ENCODE peak calls at places on chromosome 9, in six cellular contexts. One of them, this sample, is unnamed.
A peak's percentile ranks its signal among the peaks of the same experiment; 100 is the strongest.

GRCh38 chr9:117413346-117414219 is 1.3 kb downstream of the ASTN2 start:
- DNase-seq in IMR-90: no peak
- DNase-seq in heart left ventricle: no peak
- DNase-seq in ovary: no peak
- DNase-seq in cardiac muscle cell: peak; percentile 66
- DNase-seq in foreskin fibroblast: no peak
- DNase-seq in this sample: no peak

GRCh38 chr9:116377179-116377790 is 223.7 kb downstream of the PAPPA start:
- DNase-seq in IMR-90: peak; percentile 75
- DNase-seq in heart left ventricle: no peak
- DNase-seq in ovary: no peak
- DNase-seq in cardiac muscle cell: no peak
- DNase-seq in foreskin fibroblast: peak; percentile 75
- DNase-seq in this sample: peak; percentile 89

GRCh38 chr9:557601-558201 is 283.8 kb upstream of the DMRT1 start:
- DNase-seq in IMR-90: no peak
- DNase-seq in heart left ventricle: no peak
- DNase-seq in ovary: no peak
- DNase-seq in cardiac muscle cell: no peak
- DNase-seq in foreskin fibroblast: no peak
- DNase-seq in this sample: no peak

GRCh38 chr9:111298831-111299603 is 31.0 kb downstream of the OR2K2 start:
- DNase-seq in IMR-90: peak; percentile 81
- DNase-seq in heart left ventricle: peak; percentile 20
- DNase-seq in ovary: no peak
- DNase-seq in cardiac muscle cell: peak; percentile 40
- DNase-seq in foreskin fibroblast: peak; percentile 59
- DNase-seq in this sample: peak; percentile 83

GRCh38 chr9:110520120-110520701 is 59.3 kb downstream of the SVEP1 start:
- DNase-seq in IMR-90: peak; percentile 57
- DNase-seq in heart left ventricle: no peak
- DNase-seq in ovary: no peak
- DNase-seq in cardiac muscle cell: no peak
- DNase-seq in foreskin fibroblast: peak; percentile 65
- DNase-seq in this sample: peak; percentile 95

GRCh38 chr9:137772281-137772873 is 105.2 kb upstream of the CACNA1B start:
- DNase-seq in IMR-90: no peak
- DNase-seq in heart left ventricle: no peak
- DNase-seq in ovary: no peak
- DNase-seq in cardiac muscle cell: peak; percentile 11
- DNase-seq in foreskin fibroblast: no peak
- DNase-seq in this sample: no peak

GRCh38 chr9:137195525-137196220 is 4.9 kb downstream of the TPRN start:
- DNase-seq in IMR-90: no peak
- DNase-seq in heart left ventricle: no peak
- DNase-seq in ovary: no peak
- DNase-seq in cardiac muscle cell: no peak
- DNase-seq in foreskin fibroblast: no peak
- DNase-seq in this sample: no peak

GRCh38 chr9:95070549-95071021 is 246.9 kb downstream of the FANCC start:
- DNase-seq in IMR-90: no peak
- DNase-seq in heart left ventricle: no peak
- DNase-seq in ovary: no peak
- DNase-seq in cardiac muscle cell: no peak
- DNase-seq in foreskin fibroblast: no peak
- DNase-seq in this sample: no peak

GRCh38 chr9:133477461-133477860 is 1.4 kb downstream of the SLC2A6 start:
- DNase-seq in IMR-90: no peak
- DNase-seq in heart left ventricle: no peak
- DNase-seq in ovary: no peak
- DNase-seq in cardiac muscle cell: no peak
- DNase-seq in foreskin fibroblast: no peak
- DNase-seq in this sample: no peak
- H3K4me3 ChIP-seq in IMR-90: no peak overlapping the region
- H3K4me3 ChIP-seq in heart left ventricle: no peak overlapping the region
- H3K4me3 ChIP-seq in ovary: no peak overlapping the region
- H3K4me3 ChIP-seq in cardiac muscle cell: no peak overlapping the region
- H3K4me3 ChIP-seq in foreskin fibroblast: no peak overlapping the region
- H3K4me3 ChIP-seq in this sample: no peak overlapping the region

GRCh38 chr9:92948632-92949031 is 1.3 kb downstream of the FGD3 start:
- DNase-seq in IMR-90: no peak
- DNase-seq in heart left ventricle: no peak
- DNase-seq in ovary: no peak
- DNase-seq in cardiac muscle cell: no peak
- DNase-seq in foreskin fibroblast: no peak
- DNase-seq in this sample: no peak
- TF ChIP-seq CTCF in IMR-90: no peak
- TF ChIP-seq CTCF in heart left ventricle: no peak
- TF ChIP-seq CTCF in ovary: no peak
- TF ChIP-seq CTCF in cardiac muscle cell: no peak
- TF ChIP-seq CTCF in foreskin fibroblast: no peak
- TF ChIP-seq CTCF in this sample: no peak

DNA sequence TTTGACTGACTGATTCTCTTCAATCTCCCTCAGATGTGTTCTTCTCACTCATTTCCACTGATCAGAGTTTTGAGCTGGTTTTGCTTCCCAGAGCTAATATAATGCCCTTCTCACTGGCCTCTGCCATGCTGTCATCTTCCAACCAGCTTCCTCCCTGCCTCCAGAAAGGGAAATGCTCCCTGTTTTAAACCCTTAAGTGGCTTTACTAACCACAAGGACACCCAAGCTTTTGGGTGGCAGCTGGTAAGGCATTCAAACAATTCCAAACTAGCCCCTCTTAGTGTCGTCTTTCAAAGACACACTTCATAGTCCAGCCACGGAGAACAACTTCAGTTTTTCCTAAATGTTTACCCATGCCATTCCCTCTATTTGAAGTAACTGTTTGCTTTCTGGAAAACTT is 172.5 kb downstream of the CRB2 start:
- DNase-seq in IMR-90: no peak
- DNase-seq in heart left ventricle: no peak
- DNase-seq in ovary: no peak
- DNase-seq in cardiac muscle cell: no peak
- DNase-seq in foreskin fibroblast: no peak
- DNase-seq in this sample: no peak
- H3K4me3 ChIP-seq in IMR-90: no peak overlapping the region
- H3K4me3 ChIP-seq in heart left ventricle: no peak overlapping the region
- H3K4me3 ChIP-seq in ovary: no peak overlapping the region
- H3K4me3 ChIP-seq in cardiac muscle cell: no peak overlapping the region
- H3K4me3 ChIP-seq in foreskin fibroblast: no peak overlapping the region
- H3K4me3 ChIP-seq in this sample: no peak overlapping the region

GRCh38 chr9:126318858-126319257 is 7.8 kb upstream of the MVB12B start:
- DNase-seq in IMR-90: no peak
- DNase-seq in heart left ventricle: no peak
- DNase-seq in ovary: no peak
- DNase-seq in cardiac muscle cell: no peak
- DNase-seq in foreskin fibroblast: no peak
- DNase-seq in this sample: no peak

GRCh38 chr9:126320158-126320922 is 6.3 kb upstream of the MVB12B start:
- DNase-seq in IMR-90: no peak
- DNase-seq in heart left ventricle: no peak
- DNase-seq in ovary: no peak
- DNase-seq in cardiac muscle cell: no peak
- DNase-seq in foreskin fibroblast: no peak
- DNase-seq in this sample: no peak

GRCh38 chr9:126316085-126316655 is 10.5 kb upstream of the MVB12B start:
- DNase-seq in IMR-90: no peak
- DNase-seq in heart left ventricle: no peak
- DNase-seq in ovary: no peak
- DNase-seq in cardiac muscle cell: no peak
- DNase-seq in foreskin fibroblast: no peak
- DNase-seq in this sample: no peak

GRCh38 chr9:126319651-126320050 is 7.0 kb upstream of the MVB12B start:
- DNase-seq in IMR-90: no peak
- DNase-seq in heart left ventricle: no peak
- DNase-seq in ovary: no peak
- DNase-seq in cardiac muscle cell: no peak
- DNase-seq in foreskin fibroblast: no peak
- DNase-seq in this sample: no peak

GRCh38 chr9:126317513-126317912 is 9.1 kb upstream of the MVB12B start:
- DNase-seq in IMR-90: peak; percentile 25
- DNase-seq in heart left ventricle: no peak
- DNase-seq in ovary: no peak
- DNase-seq in cardiac muscle cell: no peak
- DNase-seq in foreskin fibroblast: no peak
- DNase-seq in this sample: peak; percentile 16
- TF ChIP-seq CTCF in IMR-90: peak; percentile 40
- TF ChIP-seq CTCF in heart left ventricle: peak; percentile 38
- TF ChIP-seq CTCF in ovary: no peak
- TF ChIP-seq CTCF in cardiac muscle cell: peak; percentile 5
- TF ChIP-seq CTCF in foreskin fibroblast: peak; percentile 30
- TF ChIP-seq CTCF in this sample: no peak

GRCh38 chr9:127185931-127186781 is 63.7 kb upstream of the ANGPTL2 start:
- DNase-seq in IMR-90: peak; percentile 84
- DNase-seq in heart left ventricle: peak; percentile 90
- DNase-seq in ovary: peak; percentile 91
- DNase-seq in cardiac muscle cell: no peak
- DNase-seq in foreskin fibroblast: peak; percentile 94
- DNase-seq in this sample: peak; percentile 90

GRCh38 chr9:127187231-127187956 is 65.0 kb upstream of the ANGPTL2 start:
- DNase-seq in IMR-90: peak; percentile 99
- DNase-seq in heart left ventricle: peak; percentile 62
- DNase-seq in ovary: peak; percentile 86
- DNase-seq in cardiac muscle cell: no peak
- DNase-seq in foreskin fibroblast: peak; percentile 94
- DNase-seq in this sample: peak; percentile 99

GRCh38 chr9:127185181-127185580 is 62.7 kb upstream of the ANGPTL2 start:
- DNase-seq in IMR-90: no peak
- DNase-seq in heart left ventricle: no peak
- DNase-seq in ovary: no peak
- DNase-seq in cardiac muscle cell: no peak
- DNase-seq in foreskin fibroblast: no peak
- DNase-seq in this sample: no peak

GRCh38 chr9:127188396-127188795 is 66.0 kb upstream of the ANGPTL2 start:
- DNase-seq in IMR-90: no peak
- DNase-seq in heart left ventricle: no peak
- DNase-seq in ovary: no peak
- DNase-seq in cardiac muscle cell: no peak
- DNase-seq in foreskin fibroblast: no peak
- DNase-seq in this sample: no peak

GRCh38 chr9:127186799-127187198 is 64.4 kb upstream of the ANGPTL2 start:
- DNase-seq in IMR-90: no peak
- DNase-seq in heart left ventricle: no peak
- DNase-seq in ovary: no peak
- DNase-seq in cardiac muscle cell: no peak
- DNase-seq in foreskin fibroblast: no peak
- DNase-seq in this sample: no peak
- H3K4me3 ChIP-seq in IMR-90: no peak overlapping the region
- H3K4me3 ChIP-seq in heart left ventricle: no peak overlapping the region
- H3K4me3 ChIP-seq in ovary: no peak overlapping the region
- H3K4me3 ChIP-seq in cardiac muscle cell: no peak overlapping the region
- H3K4me3 ChIP-seq in foreskin fibroblast: no peak overlapping the region
- H3K4me3 ChIP-seq in this sample: no peak overlapping the region

GRCh38 chr9:84294551-84294950 is 46.0 kb downstream of the SLC28A3 start:
- DNase-seq in IMR-90: no peak
- DNase-seq in heart left ventricle: no peak
- DNase-seq in ovary: no peak
- DNase-seq in cardiac muscle cell: no peak
- DNase-seq in foreskin fibroblast: no peak
- DNase-seq in this sample: no peak
- TF ChIP-seq CTCF in IMR-90: peak; percentile 1
- TF ChIP-seq CTCF in heart left ventricle: no peak
- TF ChIP-seq CTCF in ovary: no peak
- TF ChIP-seq CTCF in cardiac muscle cell: no peak
- TF ChIP-seq CTCF in foreskin fibroblast: no peak
- TF ChIP-seq CTCF in this sample: no peak

This sample was measured in cardiac fibroblast.